ENCODE peak calls at places on chromosomes 13 and 19, in four cellular contexts. U, P, X and R are unnamed samples.

GRCh38 chr13:43405457-43405856 is 381.3 kb downstream of the ENOX1 start:
- DNase-seq in U (no peak), P (no peak), X (no peak), R (peak)

GRCh38 chr13:101624210-101624922 is 171.9 kb downstream of the ITGBL1 start:
- DNase-seq in U (no peak), P (no peak), X (no peak), R (peak)

GRCh38 chr13:96052655-96053002 is 572 bp downstream of the UGGT2 start:
- DNase-seq in U (no peak), P (no peak), X (no peak), R (peak)

GRCh38 chr19:18754501-18754900 is 36.6 kb downstream of the COMP start:
- DNase-seq in U (no peak), P (no peak), X (no peak), R (no peak)

GRCh38 chr13:26487781-26488180 is 69.7 kb upstream of the WASF3 start:
- DNase-seq in U (no peak), P (no peak), X (no peak), R (no peak)

GRCh38 chr13:113880651-113881611 is 17.1 kb upstream of the GAS6 start:
- DNase-seq in U (no peak), P (no peak), X (no peak), R (no peak)

GRCh38 chr19:8194528-8195275 is 14.5 kb upstream of the CERS4 start:
- DNase-seq in U (peak), P (no peak), X (peak), R (no peak)

GRCh38 chr19:883661-884211 is 9.3 kb downstream of the MED16 start:
- DNase-seq in U (peak), P (no peak), X (no peak), R (no peak)

GRCh38 chr13:20699715-20700114 is 3.8 kb upstream of the IL17D start:
- DNase-seq in U (no peak), P (no peak), X (no peak), R (no peak)

GRCh38 chr13:110438211-110438610 is 123.3 kb downstream of the RAB20 start:
- DNase-seq in U (no peak), P (no peak), X (no peak), R (no peak)

GRCh38 chr13:51620165-51620983 is 36.1 kb downstream of the WDFY2 start:
- DNase-seq in U (no peak), P (no peak), X (no peak), R (no peak)

GRCh38 chr19:47547175-47547574 is 25.8 kb downstream of the ZNF541 start:
- DNase-seq in U (no peak), P (no peak), X (no peak), R (no peak)

GRCh38 chr19:28855216-28855615 is 357.7 kb downstream of the UQCRFS1 start:
- DNase-seq in U (no peak), P (no peak), X (no peak), R (no peak)

GRCh38 chr13:44843403-44843802 is 145.9 kb downstream of the NUFIP1 start:
- DNase-seq in U (no peak), P (no peak), X (no peak), R (no peak)

GRCh38 chr13:51520524-51520923 is 63.7 kb upstream of the WDFY2 start:
- DNase-seq in U (no peak), P (no peak), X (no peak), R (peak)

GRCh38 chr19:20413705-20414104 is 151.9 kb downstream of the ZNF737 start:
- DNase-seq in U (no peak), P (no peak), X (no peak), R (no peak)

GRCh38 chr13:78674638-78675037 is 15.7 kb upstream of the OBI1 start:
- DNase-seq in U (no peak), P (no peak), X (no peak), R (no peak)

GRCh38 chr19:38868551-38868950 is 9.5 kb downstream of the RINL start:
- DNase-seq in U (no peak), P (no peak), X (no peak), R (no peak)

GRCh38 chr19:49347835-49348234 is 12.6 kb downstream of the CD37 start:
- DNase-seq in U (no peak), P (no peak), X (no peak), R (peak)

GRCh38 chr13:96089749-96090239 is at the start of gene HS6ST3:
- DNase-seq in U (no peak), P (peak), X (no peak), R (no peak)

GRCh38 chr13:52414963-52415362 is 9.0 kb upstream of the THSD1 start:
- DNase-seq in U (no peak), P (no peak), X (no peak), R (peak)

GRCh38 chr19:51320258-51320657 is 8.8 kb downstream of the IGLON5 start:
- DNase-seq in U (no peak), P (no peak), X (no peak), R (no peak)

GRCh38 chr13:29507356-29507755 is 88.1 kb downstream of the SLC7A1 start:
- DNase-seq in U (no peak), P (no peak), X (no peak), R (no peak)

GRCh38 chr13:114062754-114063153 is 69.7 kb downstream of the RASA3 start:
- DNase-seq in U (no peak), P (no peak), X (no peak), R (peak)

GRCh38 chr13:45295536-45295935 is 45.4 kb downstream of the TPT1 start:
- DNase-seq in U (no peak), P (no peak), X (no peak), R (peak)

GRCh38 chr19:50492303-50493052 is 15.8 kb upstream of the GARIN5A start:
- DNase-seq in U (peak), P (no peak), X (peak), R (no peak)

GRCh38 chr19:10339380-10339960 is at the start of gene ICAM3:
- DNase-seq in U (peak), P (no peak), X (peak), R (no peak)

GRCh38 chr19:33254245-33254824 is 28.7 kb upstream of the SLC7A10 start:
- DNase-seq in U (no peak), P (no peak), X (no peak), R (no peak)

GRCh38 chr19:27759896-27760295 is 1453.1 kb downstream of the UQCRFS1 start:
- DNase-seq in U (no peak), P (no peak), X (no peak), R (no peak)

GRCh38 chr13:70370924-70371323 is 262.7 kb upstream of the KLHL1 start:
- DNase-seq in U (no peak), P (no peak), X (no peak), R (no peak)

GRCh38 chr19:10894911-10895213 is 23.5 kb downstream of the CARM1 start:
- DNase-seq in U (no peak), P (no peak), X (no peak), R (no peak)

GRCh38 chr19:41296323-41296935 is 13.5 kb upstream of the CCDC97 start:
- DNase-seq in U (no peak), P (no peak), X (no peak), R (no peak)

GRCh38 chr19:19530423-19530804 is 1.7 kb downstream of the YJEFN3 start:
- DNase-seq in U (no peak), P (no peak), X (no peak), R (no peak)

GRCh38 chr19:8209111-8209964 is at the start of gene CERS4:
- DNase-seq in U (peak), P (peak), X (peak), R (peak)

GRCh38 chr13:81987159-81987558 is 1646.2 kb upstream of the SPRY2 start:
- DNase-seq in U (no peak), P (no peak), X (no peak), R (no peak)

GRCh38 chr13:100363351-100363750 is 225.2 kb downstream of the GGACT start:
- DNase-seq in U (no peak), P (no peak), X (no peak), R (peak)

GRCh38 chr13:80921971-80922370 is 581.0 kb upstream of the SPRY2 start:
- DNase-seq in U (no peak), P (no peak), X (no peak), R (no peak)

GRCh38 chr13:23627419-23627818 is 57.2 kb downstream of the TNFRSF19 start:
- DNase-seq in U (no peak), P (no peak), X (no peak), R (no peak)

GRCh38 chr13:109256866-109257760 is 529.3 kb downstream of the IRS2 start:
- DNase-seq in U (no peak), P (no peak), X (no peak), R (peak)

GRCh38 chr19:1250374-1251232 is 2.2 kb downstream of the MIDN start:
- DNase-seq in U (peak), P (peak), X (peak), R (peak)

GRCh38 chr13:30743319-30744055 is 8.1 kb downstream of the ALOX5AP start:
- DNase-seq in U (no peak), P (no peak), X (no peak), R (peak)
- TF ChIP-seq CTCF in U (no peak), P (no peak), X (no peak), R (no peak)

GRCh38 chr13:106210327-106210726 is 325.1 kb downstream of the EFNB2 start:
- DNase-seq in U (no peak), P (no peak), X (no peak), R (peak)

GRCh38 chr13:106213028-106213427 is 322.4 kb downstream of the EFNB2 start:
- DNase-seq in U (no peak), P (no peak), X (no peak), R (no peak)

DNA sequence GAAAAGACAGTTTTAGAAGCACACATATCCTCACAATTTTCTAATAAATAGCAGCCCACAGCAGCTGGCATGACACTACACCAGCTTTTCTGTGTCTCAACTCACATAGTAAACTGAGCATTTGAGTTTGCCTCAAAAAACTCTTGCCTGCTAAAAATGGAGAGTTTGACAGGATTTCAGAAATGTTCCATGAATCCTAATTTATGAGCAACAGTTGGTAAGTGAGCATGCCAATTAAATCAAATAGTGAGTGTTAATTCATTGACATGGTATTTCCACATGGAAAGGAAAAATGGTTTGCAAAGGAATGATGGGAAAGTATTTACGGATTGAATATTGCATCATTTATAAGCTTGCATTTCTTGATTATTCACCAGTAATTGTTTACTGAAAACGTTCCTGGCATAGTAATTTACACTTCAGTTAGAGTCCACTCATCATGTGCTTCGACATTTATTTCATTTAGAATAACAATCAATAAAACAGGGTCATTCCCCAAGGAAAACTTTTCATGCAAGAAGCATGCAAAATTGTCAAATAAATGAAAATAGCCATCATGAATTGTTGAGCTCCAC is 322.9 kb downstream of the EFNB2 start:
- DNase-seq in U (no peak), P (no peak), X (no peak), R (no peak)
- H3K4me3 ChIP-seq in U (no peak), P (no peak), X (no peak), R (peak)

DNA sequence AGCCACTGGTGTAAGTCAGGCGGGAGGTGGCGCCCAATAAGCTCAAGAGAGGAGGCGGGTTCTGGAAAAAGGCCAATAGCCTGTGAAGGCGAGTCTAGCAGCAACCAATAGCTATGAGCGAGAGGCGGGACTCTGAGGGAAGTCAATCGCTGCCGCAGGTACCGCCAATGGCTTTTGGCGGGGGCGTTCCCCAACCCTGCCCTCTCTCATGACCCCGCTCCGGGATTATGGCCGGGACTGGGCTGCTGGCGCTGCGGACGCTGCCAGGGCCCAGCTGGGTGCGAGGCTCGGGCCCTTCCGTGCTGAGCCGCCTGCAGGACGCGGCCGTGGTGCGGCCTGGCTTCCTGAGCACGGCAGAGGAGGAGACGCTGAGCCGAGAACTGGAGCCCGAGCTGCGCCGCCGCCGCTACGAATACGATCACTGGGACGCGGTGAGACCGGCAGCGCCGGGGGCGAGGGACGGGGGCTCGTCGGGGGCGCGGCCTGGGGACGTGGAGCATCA is at the start of gene ALKBH7:
- DNase-seq in U (peak), P (peak), X (peak), R (peak)
- TF ChIP-seq CTCF in U (no peak), P (no peak), X (no peak), R (no peak)

GRCh38 chr19:6087074-6087506 is 23.2 kb downstream of the RFX2 start:
- DNase-seq in U (no peak), P (no peak), X (peak), R (no peak)

GRCh38 chr19:6086081-6086858 is 24.0 kb downstream of the RFX2 start:
- DNase-seq in U (no peak), P (no peak), X (no peak), R (no peak)

GRCh38 chr19:6091771-6092291 is 18.5 kb downstream of the RFX2 start:
- DNase-seq in U (no peak), P (no peak), X (no peak), R (peak)

GRCh38 chr19:6090634-6091033 is 19.7 kb downstream of the RFX2 start:
- DNase-seq in U (no peak), P (no peak), X (no peak), R (no peak)

DNA sequence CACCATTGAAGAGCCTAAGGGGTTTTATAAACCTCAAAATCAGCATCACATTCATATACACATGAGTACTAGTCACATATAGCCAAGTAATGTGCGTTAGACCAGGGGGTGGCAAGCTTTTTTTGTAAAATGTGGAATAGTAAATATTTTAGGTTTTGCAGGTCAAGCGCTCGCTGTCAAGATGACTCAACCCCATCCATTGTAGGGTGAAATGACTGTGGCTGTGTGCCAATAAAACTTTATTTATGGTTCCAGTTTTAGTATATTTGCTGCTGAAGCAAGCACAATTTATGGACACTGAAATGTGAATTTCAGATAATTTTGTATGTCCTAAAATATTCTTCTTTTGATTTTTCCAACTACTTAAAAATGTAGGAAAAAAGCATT is 21.6 kb downstream of the RFX2 start:
- DNase-seq in U (no peak), P (no peak), X (no peak), R (no peak)
- H3K4me3 ChIP-seq in U (no peak), P (no peak), X (no peak), R (no peak)